ENCODE peak calls at places on chromosomes 11 and 22, in six cellular contexts. T, H, R, N, V and I are unnamed samples.
A peak's percentile ranks its signal among the peaks of the same experiment; 100 is the strongest.

GRCh38 chr11:69648679-69649575 is 8.0 kb downstream of the CCND1 start:
- DNase-seq in N (no peak), V (no peak), H (no peak), T (no peak), R (no peak), I (no peak)

GRCh38 chr11:84408946-84409411 is 1122.8 kb upstream of the CCDC90B start:
- DNase-seq in R (peak; percentile 7), H (no peak), T (no peak), V (no peak), N (no peak), I (no peak)

GRCh38 chr11:95989780-95990179 is 65.9 kb upstream of the MTMR2 start:
- DNase-seq in H (no peak), R (no peak), V (no peak), T (no peak), N (no peak), I (no peak)

GRCh38 chr11:121716060-121716459 is 263.3 kb upstream of the SORL1-AS1 start:
- DNase-seq in T (no peak), R (peak; percentile 8), V (peak; percentile 85), N (no peak), H (no peak), I (no peak)

GRCh38 chr11:62077136-62077535 is 46.7 kb upstream of the INCENP start:
- DNase-seq in N (no peak), T (no peak), V (peak; percentile 30), H (no peak), R (no peak), I (no peak)

GRCh38 chr22:50190182-50190951 is 4.7 kb downstream of the TRABD start:
- DNase-seq in T (peak; percentile 63), V (no peak), H (peak; percentile 88), N (peak; percentile 38), R (peak; percentile 56), I (peak; percentile 61)

GRCh38 chr11:132058211-132058772 is 687.9 kb downstream of the NTM start:
- DNase-seq in N (no peak), R (peak; percentile 55), H (no peak), V (peak; percentile 61), T (no peak), I (no peak)

GRCh38 chr11:96342131-96342970 is 644 bp downstream of the MAML2 start:
- DNase-seq in R (no peak), T (no peak), V (no peak), N (no peak), H (no peak), I (peak; percentile 55)

GRCh38 chr11:19316434-19316833 is 75.7 kb upstream of the E2F8 start:
- DNase-seq in V (no peak), H (peak; percentile 67), N (no peak), R (peak; percentile 38), T (no peak), I (no peak)

GRCh38 chr11:61747389-61748285 is 4.8 kb upstream of the MYRF start:
- DNase-seq in T (peak; percentile 48), H (peak; percentile 87), R (peak; percentile 74), N (peak; percentile 12), V (peak; percentile 59), I (peak; percentile 81)

GRCh38 chr11:120667281-120667680 is 155.7 kb downstream of the GRIK4 start:
- DNase-seq in N (no peak), T (no peak), R (peak; percentile 16), V (no peak), H (peak; percentile 55), I (no peak)

GRCh38 chr11:2690261-2690575 is 9.6 kb downstream of the KCNQ1OT1 start:
- DNase-seq in N (no peak), V (no peak), H (peak; percentile 6), T (no peak), R (no peak), I (no peak)

GRCh38 chr11:74672332-74672955 is 58.8 kb downstream of the CHRDL2 start:
- DNase-seq in T (no peak), H (no peak), V (no peak), R (no peak), N (no peak), I (no peak)